ENCODE peak calls at places on chromosomes 6 and 20, in four cellular contexts. Z is activated CD8-positive, alpha-beta T cell treated with anti-CD3 and anti-CD28 coated beads, Interleukin-2, amount 10 ng/mL, durations not matched to agents 7 days and 5 days; K is activated CD4-positive, CD25-positive, alpha-beta regulatory T cell; G is aorta. X is an unnamed sample.

GRCh38 chr6:156658186-156658585 is 119.0 kb upstream of the ARID1B start:
- DNase-seq in K (no peak), Z (no peak), G (no peak), X (no peak)

GRCh38 chr20:25061103-25061799 is 3.3 kb upstream of the ACSS1 start:
- DNase-seq in G (no peak), Z (no peak), K (no peak), X (no peak)

GRCh38 chr6:24313477-24314141 is 44.2 kb downstream of the DCDC2 start:
- DNase-seq in G (no peak), K (no peak), Z (no peak), X (no peak)

GRCh38 chr6:32785781-32786533 is 22.6 kb upstream of the HLA-DQB2 start:
- DNase-seq in G (no peak), K (no peak), Z (peak; percentile 54), X (no peak)

GRCh38 chr6:10962673-10963072 is 75.8 kb downstream of the SYCP2L start:
- DNase-seq in K (no peak), Z (no peak), G (no peak), X (no peak)

GRCh38 chr20:59147197-59147596 is 16.4 kb upstream of the ZNF831 start:
- DNase-seq in Z (no peak), G (no peak), K (no peak), X (no peak)

GRCh38 chr6:33578164-33578563 is 1.9 kb downstream of the BAK1 start:
- DNase-seq in Z (no peak), G (no peak), K (no peak), X (no peak)

GRCh38 chr6:56729719-56730118 is 87.0 kb upstream of the DST start:
- DNase-seq in G (no peak), K (no peak), Z (no peak), X (no peak)

GRCh38 chr6:117534974-117535373 is 52.5 kb downstream of the DCBLD1 start:
- DNase-seq in G (no peak), Z (no peak), K (no peak), X (no peak)

GRCh38 chr6:19830171-19830570 is 7.0 kb upstream of the ID4 start:
- DNase-seq in G (no peak), K (no peak), Z (no peak), X (no peak)

GRCh38 chr6:138182939-138183791 is 21.4 kb downstream of the ARFGEF3 start:
- DNase-seq in K (no peak), G (no peak), Z (no peak), X (no peak)

GRCh38 chr6:79461205-79461604 is 76.0 kb downstream of the LCA5 start:
- DNase-seq in G (no peak), K (no peak), Z (no peak), X (no peak)

GRCh38 chr6:40755749-40756452 is 168.7 kb upstream of the LRFN2 start:
- DNase-seq in K (no peak), Z (no peak), G (no peak), X (no peak)

GRCh38 chr20:14710941-14711340 is 373.5 kb upstream of the FLRT3 start:
- DNase-seq in G (no peak), Z (no peak), K (no peak), X (no peak)

GRCh38 chr20:9422335-9422734 is 92.1 kb upstream of the LAMP5 start:
- DNase-seq in Z (no peak), K (no peak), G (no peak), X (no peak)

GRCh38 chr6:153207041-153207440 is 76.0 kb upstream of the RGS17 start:
- DNase-seq in G (no peak), Z (no peak), K (no peak), X (no peak)

GRCh38 chr20:32507998-32508774 is 76.9 kb downstream of the NOL4L start:
- DNase-seq in K (no peak), Z (no peak), G (peak; percentile 33), X (no peak)

GRCh38 chr6:134021396-134022122 is 30.9 kb downstream of the SLC2A12 start:
- DNase-seq in K (no peak), Z (no peak), G (no peak), X (no peak)

GRCh38 chr6:56628105-56628504 is 14.6 kb downstream of the DST start:
- DNase-seq in Z (no peak), K (no peak), G (no peak), X (no peak)

GRCh38 chr6:105902401-105903031 is 183.6 kb upstream of the PRDM1 start:
- DNase-seq in G (no peak), K (no peak), Z (no peak), X (no peak)

GRCh38 chr6:158057213-158057987 is 75.7 kb downstream of the SYNJ2 start:
- DNase-seq in Z (no peak), K (no peak), G (no peak), X (no peak)

GRCh38 chr6:97068211-97068610 is 143.7 kb downstream of the KLHL32 start:
- DNase-seq in G (no peak), K (no peak), Z (peak; percentile 28), X (no peak)

GRCh38 chr6:55445648-55446204 is 118.5 kb downstream of the GFRAL start:
- DNase-seq in K (no peak), G (no peak), Z (no peak), X (no peak)

GRCh38 chr20:46640044-46640443 is 11.2 kb downstream of the SLC13A3 start:
- DNase-seq in K (no peak), Z (no peak), G (no peak), X (no peak)

GRCh38 chr6:4466260-4466659 is 309.9 kb upstream of the CDYL start:
- DNase-seq in Z (no peak), K (no peak), G (no peak), X (no peak)

GRCh38 chr6:71419217-71419953 is 130.8 kb downstream of the OGFRL1 start:
- DNase-seq in Z (no peak), G (no peak), K (no peak), X (no peak)

GRCh38 chr6:12113190-12113578 is 101.1 kb downstream of the HIVEP1 start:
- DNase-seq in K (no peak), G (no peak), Z (no peak), X (no peak)